ENCODE peak calls at places on chromosome 1, in seven cellular contexts. K is pulmonary artery endothelial cell, S is amygdala, H is RPMI7951, Q is HTR-8/SVneo, G is nephron progenitor cell, T is WTC11. I is an unnamed sample.

GRCh38 chr1:21734526-21734925 is 48.4 kb downstream of the USP48 start:
- DNase-seq in K (no peak), T (no peak), G (no peak), H (no peak), Q (no peak), S (no peak), I (no peak)

GRCh38 chr1:84888753-84889152 is 4.3 kb downstream of the LPAR3 start:
- DNase-seq in K (no peak), G (no peak), H (no peak), T (no peak), Q (no peak), S (no peak), I (no peak)

GRCh38 chr1:179034720-179035119 is 9.0 kb downstream of the FAM20B start:
- DNase-seq in K (no peak), S (no peak), Q (no peak), T (no peak), G (no peak), H (peak), I (no peak)

GRCh38 chr1:64881281-64881680 is 85.1 kb downstream of the JAK1 start:
- DNase-seq in Q (no peak), K (no peak), T (no peak), S (no peak), H (peak), G (no peak), I (no peak)

GRCh38 chr1:173127369-173128307 is 76.9 kb upstream of the TNFSF18 start:
- DNase-seq in Q (no peak), K (no peak), S (no peak), T (no peak), H (no peak), G (no peak), I (no peak)

GRCh38 chr1:112358798-112359408 is 37.1 kb upstream of the CTTNBP2NL start:
- DNase-seq in S (peak), G (peak), H (peak), T (peak), Q (peak), K (peak), I (no peak)

GRCh38 chr1:88935522-88936222 is 44.3 kb upstream of the GTF2B start:
- DNase-seq in G (no peak), K (no peak), Q (peak), H (peak), S (no peak), T (no peak), I (no peak)

GRCh38 chr1:221734187-221734586 is 7.7 kb downstream of the DUSP10 start:
- DNase-seq in H (no peak), G (no peak), Q (no peak), T (no peak), S (no peak), K (no peak), I (no peak)

I was measured in smooth muscle cell of the brain vasculature.